ENCODE peak calls at places on chromosome 12, in six cellular contexts. T is sciatic nerve, G is left cardiac atrium, B is hippocampal formation, E is body of pancreas, K is left lung. D is an unnamed sample.

GRCh38 chr12:62806893-62807292 is 128.1 kb downstream of the PPM1H start:
- DNase-seq in T (no peak), G (no peak), B (no peak), E (no peak), K (no peak), D (no peak)

GRCh38 chr12:10652192-10652591 is 21.7 kb downstream of the STYK1 start:
- DNase-seq in T (no peak), G (no peak), B (no peak), E (no peak), K (no peak), D (no peak)

GRCh38 chr12:114369088-114369487 is 36.9 kb downstream of the TBX5 start:
- DNase-seq in T (no peak), G (no peak), B (no peak), E (no peak), K (no peak), D (no peak)

GRCh38 chr12:113130457-113131135 is 5.0 kb downstream of the RASAL1 start:
- DNase-seq in T (peak), G (no peak), B (peak), E (peak), K (no peak), D (peak)

GRCh38 chr12:79407671-79408622 is 282.8 kb downstream of the PAWR start:
- DNase-seq in T (peak), G (peak), B (no peak), E (peak), K (no peak), D (peak)

GRCh38 chr12:46124848-46125619 is 134.7 kb upstream of the SCAF11 start:
- DNase-seq in T (peak), G (peak), B (peak), E (peak), K (no peak), D (peak)

GRCh38 chr12:121060149-121061001 is 21.3 kb upstream of the OASL start:
- DNase-seq in T (no peak), G (peak), B (peak), E (peak), K (no peak), D (peak)

GRCh38 chr12:122139941-122140340 is 34.1 kb downstream of the IL31 start:
- DNase-seq in T (no peak), G (no peak), B (no peak), E (no peak), K (no peak), D (no peak)

GRCh38 chr12:47391566-47391965 is 311.8 kb upstream of the AMIGO2 start:
- DNase-seq in T (no peak), G (no peak), B (no peak), E (no peak), K (no peak), D (no peak)

GRCh38 chr12:25151476-25151875 is 43.5 kb downstream of the DNAI7 start:
- DNase-seq in T (no peak), G (peak), B (no peak), E (peak), K (no peak), D (peak)

GRCh38 chr12:39831587-39832315 is 212.1 kb upstream of the ABCD2 start:
- DNase-seq in T (no peak), G (no peak), B (no peak), E (no peak), K (no peak), D (no peak)

GRCh38 chr12:56129210-56129691 is 1.2 kb downstream of the ESYT1 start:
- DNase-seq in T (peak), G (peak), B (peak), E (peak), K (peak), D (peak)

GRCh38 chr12:29216797-29217583 is 67.9 kb downstream of the FAR2 start:
- DNase-seq in T (no peak), G (no peak), B (no peak), E (no peak), K (no peak), D (no peak)

GRCh38 chr12:69024413-69024812 is 91.4 kb upstream of the CPM start:
- DNase-seq in T (no peak), G (peak), B (no peak), E (peak), K (peak), D (no peak)

GRCh38 chr12:88958961-88959360 is 378.7 kb upstream of the KITLG start:
- DNase-seq in T (no peak), G (no peak), B (no peak), E (no peak), K (no peak), D (no peak)

GRCh38 chr12:26119391-26119981 is 5.4 kb downstream of the BHLHE41 start:
- DNase-seq in T (no peak), G (no peak), B (no peak), E (peak), K (no peak), D (no peak)

GRCh38 chr12:48001426-48002178 is 2.7 kb downstream of the COL2A1 start:
- DNase-seq in T (peak), G (peak), B (no peak), E (peak), K (peak), D (peak)

GRCh38 chr12:119870462-119870861 is 6.7 kb downstream of the CIT start:
- DNase-seq in T (no peak), G (no peak), B (no peak), E (no peak), K (no peak), D (no peak)

GRCh38 chr12:96424601-96425000 is 24.4 kb upstream of the CDK17 start:
- DNase-seq in T (no peak), G (no peak), B (no peak), E (no peak), K (no peak), D (no peak)

GRCh38 chr12:42568952-42569916 is 20.3 kb downstream of the PRICKLE1 start:
- DNase-seq in T (no peak), G (no peak), B (no peak), E (no peak), K (no peak), D (no peak)

GRCh38 chr12:54641089-54641488 is 6.4 kb upstream of the LACRT start:
- DNase-seq in T (no peak), G (no peak), B (no peak), E (no peak), K (no peak), D (no peak)

GRCh38 chr12:22121224-22121623 is 75.2 kb downstream of the CMAS start:
- DNase-seq in T (no peak), G (no peak), B (no peak), E (no peak), K (peak), D (no peak)

GRCh38 chr12:127943481-127944210 is 323.3 kb upstream of the TMEM132C start:
- DNase-seq in T (no peak), G (no peak), B (no peak), E (no peak), K (no peak), D (no peak)

GRCh38 chr12:118103601-118104382 is at the start of gene VSIG10:
- DNase-seq in T (peak), G (peak), B (peak), E (peak), K (peak), D (peak)

GRCh38 chr12:65384240-65384639 is 105.8 kb downstream of the MSRB3 start:
- DNase-seq in T (no peak), G (no peak), B (no peak), E (no peak), K (no peak), D (no peak)

GRCh38 chr12:90831712-90832111 is 123.3 kb downstream of the CCER1 start:
- DNase-seq in T (no peak), G (no peak), B (no peak), E (no peak), K (no peak), D (no peak)

D was measured in adrenal gland.